ENCODE peak calls at places on chromosomes 5 and 9, in ten cellular contexts. I, A, D, O, W, E, M, C, T and X are unnamed samples.

GRCh38 chr9:10436771-10437170 is 176.0 kb downstream of the PTPRD start:
- DNase-seq in I (no peak), A (no peak), D (no peak), O (no peak), W (no peak), E (no peak), M (no peak), C (no peak), T (no peak), X (no peak)

GRCh38 chr9:6098431-6098830 is 83.0 kb upstream of the RANBP6 start:
- DNase-seq in I (no peak), A (no peak), D (no peak), O (no peak), W (no peak), E (no peak), M (no peak), C (no peak), T (peak), X (no peak)

GRCh38 chr5:53151713-53152458 is 42.3 kb upstream of the MOCS2 start:
- DNase-seq in I (peak), A (no peak), D (no peak), O (no peak), W (no peak), E (peak), M (no peak), C (peak), T (peak), X (peak)

GRCh38 chr9:137021979-137022619 is 5.9 kb downstream of the ABCA2 start:
- DNase-seq in I (peak), A (peak), D (peak), O (no peak), W (no peak), E (no peak), M (peak), C (peak), T (peak), X (no peak)

GRCh38 chr5:65137631-65138030 is 344.1 kb downstream of the ADAMTS6 start:
- DNase-seq in I (no peak), A (no peak), D (no peak), O (no peak), W (no peak), E (no peak), M (no peak), C (no peak), T (no peak), X (no peak)

GRCh38 chr5:103829585-103829984 is 267.0 kb upstream of the NUDT12 start:
- DNase-seq in I (no peak), A (no peak), D (no peak), O (no peak), W (no peak), E (no peak), M (peak), C (no peak), T (peak), X (no peak)

GRCh38 chr5:80198399-80198798 is 57.4 kb downstream of the SERINC5 start:
- DNase-seq in I (no peak), A (no peak), D (no peak), O (no peak), W (peak), E (no peak), M (no peak), C (no peak), T (no peak), X (no peak)

GRCh38 chr5:177301503-177302165 is 1.9 kb downstream of the RAB24 start:
- DNase-seq in I (no peak), A (no peak), D (no peak), O (peak), W (no peak), E (no peak), M (no peak), C (no peak), T (peak), X (no peak)

GRCh38 chr9:110655723-110656641 is 12.6 kb upstream of the MUSK start:
- DNase-seq in I (peak), A (no peak), D (no peak), O (no peak), W (peak), E (no peak), M (no peak), C (peak), T (peak), X (no peak)

GRCh38 chr9:98887918-98888510 is 55.7 kb upstream of the COL15A1 start:
- DNase-seq in I (no peak), A (no peak), D (no peak), O (peak), W (no peak), E (no peak), M (no peak), C (no peak), T (peak), X (peak)

GRCh38 chr9:68547417-68547816 is 6.7 kb upstream of the TMEM252 start:
- DNase-seq in I (no peak), A (no peak), D (no peak), O (no peak), W (no peak), E (no peak), M (no peak), C (no peak), T (no peak), X (no peak)

GRCh38 chr5:36795366-36795765 is 81.2 kb upstream of the NIPBL start:
- DNase-seq in I (no peak), A (no peak), D (no peak), O (no peak), W (no peak), E (no peak), M (no peak), C (no peak), T (no peak), X (no peak)

GRCh38 chr5:154262376-154262775 is 71.8 kb downstream of the GALNT10 start:
- DNase-seq in I (no peak), A (no peak), D (no peak), O (no peak), W (no peak), E (no peak), M (no peak), C (no peak), T (no peak), X (no peak)

GRCh38 chr5:96703384-96703910 is 41.3 kb downstream of the CAST start:
- DNase-seq in I (peak), A (no peak), D (no peak), O (no peak), W (no peak), E (no peak), M (no peak), C (no peak), T (no peak), X (no peak)

GRCh38 chr9:20200900-20201495 is 412.2 kb upstream of the SLC24A2 start:
- DNase-seq in I (no peak), A (no peak), D (no peak), O (no peak), W (no peak), E (no peak), M (no peak), C (no peak), T (no peak), X (no peak)

GRCh38 chr9:32395483-32396216 is 11.2 kb downstream of the ACO1 start:
- DNase-seq in I (peak), A (no peak), D (no peak), O (no peak), W (peak), E (peak), M (no peak), C (peak), T (peak), X (no peak)

GRCh38 chr5:124906339-124907097 is 160.1 kb upstream of the ZNF608 start:
- DNase-seq in I (peak), A (no peak), D (no peak), O (peak), W (peak), E (peak), M (no peak), C (peak), T (peak), X (peak)

GRCh38 chr5:180832638-180833068 is 28.4 kb downstream of the ZFP62 start:
- DNase-seq in I (no peak), A (peak), D (no peak), O (no peak), W (no peak), E (no peak), M (no peak), C (no peak), T (no peak), X (no peak)

GRCh38 chr9:91546574-91546973 is 122.9 kb upstream of the NFIL3 start:
- DNase-seq in I (peak), A (no peak), D (no peak), O (no peak), W (no peak), E (no peak), M (no peak), C (peak), T (peak), X (no peak)

GRCh38 chr9:114184071-114184470 is 28.7 kb downstream of the COL27A1 start:
- DNase-seq in I (no peak), A (no peak), D (no peak), O (no peak), W (no peak), E (no peak), M (no peak), C (peak), T (peak), X (no peak)

GRCh38 chr5:138230261-138230660 is 17.1 kb upstream of the CDC23 start:
- DNase-seq in I (peak), A (no peak), D (no peak), O (no peak), W (peak), E (no peak), M (no peak), C (peak), T (peak), X (peak)

GRCh38 chr5:122192883-122193496 is 63.6 kb downstream of the ZNF474 start:
- DNase-seq in I (peak), A (no peak), D (no peak), O (peak), W (no peak), E (peak), M (peak), C (peak), T (peak), X (peak)

GRCh38 chr9:129467004-129467588 is 153.8 kb downstream of the C9orf50 start:
- DNase-seq in I (no peak), A (no peak), D (no peak), O (no peak), W (no peak), E (no peak), M (no peak), C (no peak), T (no peak), X (no peak)

GRCh38 chr5:151739939-151740335 is 18.5 kb downstream of the ATOX1 start:
- DNase-seq in I (peak), A (no peak), D (no peak), O (no peak), W (no peak), E (peak), M (no peak), C (peak), T (peak), X (no peak)

GRCh38 chr9:77440057-77440456 is 208.1 kb downstream of the GNA14 start:
- DNase-seq in I (peak), A (no peak), D (no peak), O (peak), W (no peak), E (peak), M (peak), C (peak), T (no peak), X (no peak)

GRCh38 chr5:1801954-1802295 is 718 bp downstream of the NDUFS6 start:
- DNase-seq in I (no peak), A (no peak), D (no peak), O (peak), W (no peak), E (no peak), M (peak), C (no peak), T (peak), X (no peak)

GRCh38 chr5:175887463-175887862 is 16.1 kb downstream of the CPLX2 start:
- DNase-seq in I (no peak), A (no peak), D (no peak), O (peak), W (no peak), E (no peak), M (no peak), C (no peak), T (no peak), X (no peak)

GRCh38 chr5:67135381-67135780 is 61.2 kb downstream of the CD180 start:
- DNase-seq in I (no peak), A (no peak), D (no peak), O (no peak), W (no peak), E (no peak), M (no peak), C (no peak), T (no peak), X (no peak)

GRCh38 chr9:91817493-91818225 is 132.4 kb downstream of the ROR2 start:
- DNase-seq in I (peak), A (no peak), D (no peak), O (no peak), W (no peak), E (peak), M (peak), C (peak), T (peak), X (peak)

GRCh38 chr5:68662804-68663307 is 431.0 kb upstream of the SLC30A5 start:
- DNase-seq in I (peak), A (no peak), D (no peak), O (no peak), W (no peak), E (no peak), M (no peak), C (no peak), T (no peak), X (no peak)

GRCh38 chr5:94782376-94782775 is 163.9 kb downstream of the SLF1 start:
- DNase-seq in I (no peak), A (no peak), D (no peak), O (no peak), W (no peak), E (no peak), M (no peak), C (no peak), T (no peak), X (no peak)

GRCh38 chr5:5882706-5883105 is 460.2 kb downstream of the ICE1 start:
- DNase-seq in I (no peak), A (no peak), D (no peak), O (no peak), W (no peak), E (no peak), M (no peak), C (no peak), T (no peak), X (no peak)

GRCh38 chr9:132116583-132116982 is 36.9 kb upstream of the MED27 start:
- DNase-seq in I (no peak), A (no peak), D (no peak), O (peak), W (no peak), E (no peak), M (no peak), C (no peak), T (no peak), X (no peak)

GRCh38 chr5:67774796-67775195 is 440.8 kb upstream of the PIK3R1 start:
- DNase-seq in I (no peak), A (no peak), D (no peak), O (no peak), W (no peak), E (no peak), M (no peak), C (no peak), T (no peak), X (no peak)

GRCh38 chr9:105027082-105027481 is 99.1 kb upstream of the ABCA1 start:
- DNase-seq in I (no peak), A (no peak), D (no peak), O (no peak), W (no peak), E (no peak), M (no peak), C (no peak), T (no peak), X (no peak)

GRCh38 chr9:19894975-19895374 is 106.1 kb upstream of the SLC24A2 start:
- DNase-seq in I (peak), A (no peak), D (no peak), O (no peak), W (no peak), E (no peak), M (no peak), C (peak), T (peak), X (peak)

GRCh38 chr5:139658928-139659667 is 10.9 kb downstream of the CXXC5 start:
- DNase-seq in I (peak), A (no peak), D (no peak), O (no peak), W (peak), E (no peak), M (no peak), C (peak), T (peak), X (no peak)

GRCh38 chr5:170312666-170313065 is 15.1 kb upstream of the LCP2 start:
- DNase-seq in I (no peak), A (peak), D (no peak), O (no peak), W (no peak), E (no peak), M (no peak), C (no peak), T (peak), X (no peak)